ENCODE peak calls at places on chromosomes 6 and 20, in four cellular contexts. G is thoracic aorta, D is GM23338, U is A549. C is an unnamed sample.

GRCh38 chr20:3560162-3560561 is 89.3 kb downstream of the ATRN start:
- DNase-seq in G (no peak), U (no peak), D (no peak), C (no peak)

GRCh38 chr6:139029470-139030210 is 1.1 kb downstream of the ABRACL start:
- DNase-seq in D (peak; percentile 73), U (peak; percentile 17), G (no peak), C (no peak)

GRCh38 chr20:4059631-4060030 is 44.3 kb upstream of the RNF24 start:
- DNase-seq in U (no peak), D (no peak), G (no peak), C (no peak)

GRCh38 chr6:36999467-37000125 is 5.9 kb upstream of the FGD2 start:
- DNase-seq in D (no peak), U (no peak), G (no peak), C (no peak)

GRCh38 chr6:170575250-170575649 is 9.2 kb downstream of the PDCD2 start:
- DNase-seq in D (peak; percentile 36), U (no peak), G (no peak), C (no peak)

GRCh38 chr6:169783971-169784930 is 32.8 kb downstream of the ERMARD start:
- DNase-seq in G (no peak), U (no peak), D (no peak), C (no peak)

GRCh38 chr20:37426978-37427377 is 81.0 kb downstream of the SRC start:
- DNase-seq in G (no peak), D (no peak), U (no peak), C (no peak)

GRCh38 chr20:59662856-59663512 is 58.6 kb downstream of the PHACTR3 start:
- DNase-seq in G (no peak), D (no peak), U (no peak), C (no peak)

GRCh38 chr6:45116714-45117410 is 211.3 kb upstream of the RUNX2 start:
- DNase-seq in D (no peak), G (no peak), U (no peak), C (peak; percentile 28)

GRCh38 chr20:973785-974194 is 28.3 kb downstream of the RSPO4 start:
- DNase-seq in U (peak; percentile 66), G (no peak), D (peak; percentile 83), C (no peak)

GRCh38 chr6:131862486-131862885 is 54.7 kb downstream of the ENPP1 start:
- DNase-seq in G (no peak), U (no peak), D (no peak), C (no peak)

GRCh38 chr6:11918021-11918738 is 93.9 kb upstream of the HIVEP1 start:
- DNase-seq in D (no peak), G (no peak), U (no peak), C (no peak)

GRCh38 chr6:141541766-141542324 is 590.9 kb upstream of the GJE1 start:
- DNase-seq in G (no peak), D (no peak), U (no peak), C (no peak)

GRCh38 chr20:62382306-62383198 is 4.4 kb upstream of the RPS21 start:
- DNase-seq in D (peak; percentile 94), U (no peak), G (no peak), C (no peak)

GRCh38 chr6:82980086-82980485 is 85.6 kb downstream of the UBE3D start:
- DNase-seq in U (no peak), D (no peak), G (no peak), C (no peak)

GRCh38 chr20:1463971-1464570 is 2.6 kb downstream of the NSFL1C start:
- DNase-seq in G (no peak), D (no peak), U (no peak), C (no peak)

GRCh38 chr6:2344319-2344905 is 99.0 kb upstream of the GMDS start:
- DNase-seq in G (no peak), U (no peak), D (no peak), C (no peak)

GRCh38 chr20:25058051-25058796 is at the start of gene ACSS1:
- DNase-seq in D (peak; percentile 74), G (no peak), U (peak; percentile 72), C (no peak)
- TF ChIP-seq CTCF in D (no peak), G (no peak), U (no peak), C (no peak)

DNA sequence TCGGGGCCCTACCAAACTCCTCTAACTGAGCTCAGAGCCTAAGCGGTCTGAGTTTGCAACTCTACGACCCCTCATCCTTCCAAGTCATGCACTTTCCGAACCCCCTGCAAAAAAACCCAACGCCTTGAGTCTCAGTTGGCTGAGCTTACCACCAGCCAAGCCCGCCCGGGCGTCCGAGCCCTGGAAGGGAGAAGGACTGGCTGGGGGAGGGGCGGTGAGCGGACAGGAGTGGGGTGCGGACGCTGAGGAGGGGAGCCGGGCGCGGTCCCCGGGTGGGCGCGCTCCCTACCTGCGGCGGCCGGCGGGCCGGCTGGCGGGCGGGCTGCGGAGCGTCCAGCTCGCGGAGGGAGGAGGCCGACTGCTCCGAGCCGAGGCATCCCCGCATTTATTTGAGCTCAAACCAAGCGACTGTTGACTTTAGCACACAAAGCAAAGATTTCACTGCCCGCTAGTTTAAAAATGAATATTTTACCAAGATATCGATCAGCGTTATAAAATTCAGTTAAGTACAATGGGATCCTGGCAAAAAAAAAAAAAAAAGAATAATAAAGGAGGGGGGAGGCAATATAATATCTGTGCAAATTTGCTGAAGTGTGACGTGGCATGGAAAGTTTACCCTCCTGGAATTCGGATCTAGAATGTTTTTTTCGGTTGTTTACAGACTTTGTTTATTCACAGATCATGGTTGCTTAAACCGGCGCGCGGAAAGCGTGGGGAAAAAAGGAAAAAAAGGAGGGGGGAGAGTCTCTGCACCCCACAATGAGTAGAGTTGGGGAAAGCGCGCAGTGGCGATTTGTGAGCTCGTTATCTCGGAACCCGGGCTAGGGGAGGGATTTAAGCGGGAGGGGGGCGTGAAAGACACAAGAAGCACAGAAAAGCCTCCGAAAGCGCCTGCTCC is 5.9 kb downstream of the FOXA2 start:
- DNase-seq in U (no peak), G (no peak), D (no peak), C (no peak)
- H3K4me3 ChIP-seq in U (peak overlapping the region; percentile 50), G (peak overlapping the region; percentile 29), D (peak overlapping the region; percentile 44), C (no peak overlapping the region)

GRCh38 chr6:47080083-47080596 is 38.0 kb upstream of the ADGRF1 start:
- DNase-seq in U (no peak), G (no peak), D (no peak), C (no peak)

GRCh38 chr6:47075741-47076421 is 33.7 kb upstream of the ADGRF1 start:
- DNase-seq in U (no peak), D (no peak), G (no peak), C (no peak)

GRCh38 chr6:47078991-47079390 is 36.9 kb upstream of the ADGRF1 start:
- DNase-seq in D (no peak), U (no peak), G (no peak), C (no peak)

GRCh38 chr6:47076422-47077344 is 34.6 kb upstream of the ADGRF1 start:
- DNase-seq in D (no peak), U (no peak), G (no peak), C (peak; percentile 16)

DNA sequence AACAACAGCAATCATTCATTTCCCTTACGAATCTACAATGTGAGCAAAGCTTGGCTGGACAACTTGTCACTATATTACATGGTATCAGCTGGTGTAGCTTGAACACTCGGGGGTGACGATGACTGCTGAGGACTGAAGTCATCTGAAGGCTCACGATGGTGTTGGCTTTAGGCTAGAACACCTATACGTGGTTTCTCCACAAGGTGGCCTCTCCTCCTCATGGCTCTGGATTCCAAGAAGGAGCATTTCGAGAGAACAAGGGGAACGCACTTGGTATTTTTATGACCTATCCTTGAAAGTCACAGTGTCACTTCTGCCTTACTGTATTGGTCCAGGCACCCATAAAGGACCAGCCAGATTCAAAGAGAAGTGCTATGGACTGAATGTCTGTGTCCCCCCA is 37.5 kb upstream of the ADGRF1 start:
- DNase-seq in U (no peak), G (no peak), D (peak; percentile 72), C (no peak)
- TF ChIP-seq CTCF in U (no peak), G (no peak), D (peak; percentile 46), C (no peak)

GRCh38 chr6:33343953-33344611 is 26.5 kb upstream of the ZBTB22 start:
- DNase-seq in G (no peak), D (no peak), U (no peak), C (no peak)
- H3K4me3 ChIP-seq in G (no peak overlapping the region), D (no peak overlapping the region), U (no peak overlapping the region), C (no peak overlapping the region)

DNA sequence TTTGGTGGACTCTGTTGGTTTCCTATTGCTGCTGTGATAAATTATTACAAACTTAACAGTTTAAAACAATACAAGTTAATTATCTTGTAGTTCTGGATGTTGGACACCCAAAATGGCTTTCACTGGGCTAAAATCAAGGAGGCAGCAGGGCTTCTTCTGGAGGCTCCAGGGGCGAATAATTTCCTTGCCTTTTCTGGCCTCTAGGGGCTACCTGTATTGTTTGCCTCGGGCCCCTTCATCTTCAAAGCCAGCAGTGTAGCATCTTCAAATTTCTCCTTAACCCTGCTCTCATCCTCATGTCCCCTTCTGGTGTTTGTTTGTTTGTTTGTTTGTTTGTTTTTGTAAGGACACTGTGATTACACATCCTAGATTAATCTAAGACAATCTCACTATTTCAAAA is 60.5 kb upstream of the ANKEF1 start:
- DNase-seq in D (peak; percentile 65), U (no peak), G (no peak), C (no peak)
- TF ChIP-seq CTCF in D (peak; percentile 54), U (no peak), G (no peak), C (peak; percentile 14)

GRCh38 chr6:7111095-7111690 is 3.4 kb downstream of the RREB1 start:
- DNase-seq in D (no peak), G (no peak), U (no peak), C (no peak)

GRCh38 chr6:7119272-7119801 is 11.6 kb downstream of the RREB1 start:
- DNase-seq in D (no peak), G (no peak), U (no peak), C (no peak)

GRCh38 chr6:7115452-7116223 is 7.9 kb downstream of the RREB1 start:
- DNase-seq in D (no peak), G (no peak), U (no peak), C (no peak)

GRCh38 chr6:7112741-7113313 is 5.1 kb downstream of the RREB1 start:
- DNase-seq in G (no peak), D (no peak), U (no peak), C (no peak)

GRCh38 chr6:7114744-7115451 is 7.1 kb downstream of the RREB1 start:
- DNase-seq in G (no peak), U (no peak), D (no peak), C (no peak)
- H3K4me3 ChIP-seq in G (no peak overlapping the region), U (no peak overlapping the region), D (no peak overlapping the region), C (no peak overlapping the region)

DNA sequence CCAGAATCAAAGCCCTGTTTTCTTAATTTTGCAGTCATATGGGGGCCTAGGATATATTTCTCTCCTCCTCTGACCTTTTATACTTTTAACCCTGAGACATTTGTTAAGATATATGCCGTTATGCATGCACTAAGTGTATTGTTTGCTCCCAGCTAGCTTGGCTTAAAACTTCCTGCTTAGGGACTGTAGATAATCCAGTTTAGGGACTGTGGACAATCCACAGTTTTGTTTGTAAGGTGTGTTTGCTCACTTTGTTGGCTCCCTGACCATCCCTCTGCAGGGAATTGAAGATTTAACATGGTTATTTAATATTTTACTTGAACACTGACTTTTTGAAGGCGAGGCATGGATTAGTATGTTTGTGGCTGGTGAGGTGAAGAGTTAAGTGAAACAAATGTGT is 166.3 kb upstream of the TSHZ2 start:
- DNase-seq in G (no peak), D (no peak), U (no peak), C (no peak)
- TF ChIP-seq CTCF in G (no peak), D (no peak), U (no peak), C (no peak)